ENCODE peak calls at places on chromosomes 16 and 17, in five cellular contexts. One of them, this sample, is unnamed.

GRCh38 chr16:86396918-86397317 is 113.4 kb upstream of the FOXF1 start:
- DNase-seq in lung: no peak
- DNase-seq in CD4-positive, alpha-beta T cell: no peak
- DNase-seq in BE2C: peak; percentile 78
- DNase-seq in adrenal gland: no peak
- DNase-seq in this sample: peak; percentile 53

GRCh38 chr17:46764709-46765401 is 53.6 kb downstream of the WNT3 start:
- DNase-seq in lung: peak; percentile 58
- DNase-seq in CD4-positive, alpha-beta T cell: no peak
- DNase-seq in adrenal gland: peak; percentile 77
- DNase-seq in BE2C: peak; percentile 71
- DNase-seq in this sample: no peak

GRCh38 chr16:52068447-52069074 is 478.4 kb downstream of the TOX3 start:
- DNase-seq in CD4-positive, alpha-beta T cell: no peak
- DNase-seq in adrenal gland: no peak
- DNase-seq in lung: no peak
- DNase-seq in BE2C: peak; percentile 20
- DNase-seq in this sample: peak; percentile 41

GRCh38 chr17:62630365-62631085 is 3.1 kb downstream of the MRC2 start:
- DNase-seq in adrenal gland: no peak
- DNase-seq in lung: no peak
- DNase-seq in BE2C: no peak
- DNase-seq in CD4-positive, alpha-beta T cell: no peak
- DNase-seq in this sample: no peak

GRCh38 chr16:19008245-19008644 is 24.5 kb downstream of the TMC7 start:
- DNase-seq in CD4-positive, alpha-beta T cell: no peak
- DNase-seq in BE2C: no peak
- DNase-seq in lung: no peak
- DNase-seq in adrenal gland: no peak
- DNase-seq in this sample: no peak

GRCh38 chr17:42608692-42609181 is 437 bp downstream of the RETREG3 start:
- DNase-seq in lung: peak; percentile 32
- DNase-seq in adrenal gland: no peak
- DNase-seq in CD4-positive, alpha-beta T cell: peak; percentile 14
- DNase-seq in BE2C: no peak
- DNase-seq in this sample: no peak

GRCh38 chr17:29251969-29252866 is 5.6 kb downstream of the CRYBA1 start:
- DNase-seq in lung: no peak
- DNase-seq in BE2C: no peak
- DNase-seq in adrenal gland: no peak
- DNase-seq in CD4-positive, alpha-beta T cell: no peak
- DNase-seq in this sample: no peak

GRCh38 chr17:41339571-41340169 is 11.0 kb downstream of the KRT33A start:
- DNase-seq in adrenal gland: no peak
- DNase-seq in CD4-positive, alpha-beta T cell: no peak
- DNase-seq in BE2C: no peak
- DNase-seq in lung: no peak
- DNase-seq in this sample: no peak

GRCh38 chr16:1458336-1458976 is 14.1 kb upstream of the CCDC154 start:
- DNase-seq in lung: no peak
- DNase-seq in BE2C: no peak
- DNase-seq in adrenal gland: no peak
- DNase-seq in CD4-positive, alpha-beta T cell: no peak
- DNase-seq in this sample: no peak

GRCh38 chr16:29710227-29711219 is 31.5 kb downstream of the QPRT start:
- DNase-seq in adrenal gland: peak; percentile 38
- DNase-seq in BE2C: peak; percentile 53
- DNase-seq in CD4-positive, alpha-beta T cell: peak; percentile 41
- DNase-seq in lung: no peak
- DNase-seq in this sample: no peak

GRCh38 chr17:58094118-58094517 is 10.9 kb downstream of the DYNLL2 start:
- DNase-seq in adrenal gland: no peak
- DNase-seq in BE2C: no peak
- DNase-seq in CD4-positive, alpha-beta T cell: no peak
- DNase-seq in lung: no peak
- DNase-seq in this sample: no peak

GRCh38 chr16:17921357-17921978 is 415.1 kb downstream of the NPIPA8 start:
- DNase-seq in CD4-positive, alpha-beta T cell: peak; percentile 8
- DNase-seq in lung: no peak
- DNase-seq in adrenal gland: peak; percentile 17
- DNase-seq in BE2C: peak; percentile 62
- DNase-seq in this sample: peak; percentile 69

GRCh38 chr17:48723555-48724239 is 712 bp downstream of the PRAC2 start:
- DNase-seq in lung: no peak
- DNase-seq in CD4-positive, alpha-beta T cell: no peak
- DNase-seq in adrenal gland: no peak
- DNase-seq in BE2C: no peak
- DNase-seq in this sample: peak; percentile 32

GRCh38 chr17:50423553-50424159 is 2.4 kb upstream of the ACSF2 start:
- DNase-seq in CD4-positive, alpha-beta T cell: no peak
- DNase-seq in lung: peak; percentile 60
- DNase-seq in adrenal gland: no peak
- DNase-seq in BE2C: peak; percentile 31
- DNase-seq in this sample: no peak

GRCh38 chr17:64240741-64241347 is 22.2 kb downstream of the TEX2 start:
- DNase-seq in adrenal gland: peak; percentile 85
- DNase-seq in lung: peak; percentile 43
- DNase-seq in BE2C: peak; percentile 74
- DNase-seq in CD4-positive, alpha-beta T cell: no peak
- DNase-seq in this sample: peak; percentile 35

GRCh38 chr16:3457434-3458252 is 14.2 kb downstream of the NAA60 start:
- DNase-seq in lung: peak; percentile 89
- DNase-seq in CD4-positive, alpha-beta T cell: peak; percentile 91
- DNase-seq in BE2C: peak; percentile 95
- DNase-seq in adrenal gland: peak; percentile 92
- DNase-seq in this sample: peak; percentile 90
- TF ChIP-seq CTCF in lung: peak; percentile 18
- TF ChIP-seq CTCF in CD4-positive, alpha-beta T cell: peak; percentile 39
- TF ChIP-seq CTCF in BE2C: peak; percentile 46
- TF ChIP-seq CTCF in adrenal gland: peak; percentile 41
- TF ChIP-seq CTCF in this sample: peak; percentile 59

GRCh38 chr17:1047886-1048470 is 51.0 kb downstream of the TIMM22 start:
- DNase-seq in BE2C: no peak
- DNase-seq in adrenal gland: no peak
- DNase-seq in CD4-positive, alpha-beta T cell: no peak
- DNase-seq in lung: no peak
- DNase-seq in this sample: no peak

GRCh38 chr17:1045456-1045855 is 48.5 kb downstream of the TIMM22 start:
- DNase-seq in CD4-positive, alpha-beta T cell: no peak
- DNase-seq in adrenal gland: no peak
- DNase-seq in lung: no peak
- DNase-seq in BE2C: no peak
- DNase-seq in this sample: no peak

GRCh38 chr17:1049446-1050225 is 52.7 kb downstream of the TIMM22 start:
- DNase-seq in lung: no peak
- DNase-seq in BE2C: no peak
- DNase-seq in CD4-positive, alpha-beta T cell: no peak
- DNase-seq in adrenal gland: no peak
- DNase-seq in this sample: no peak

GRCh38 chr17:1050246-1050995 is 53.5 kb downstream of the TIMM22 start:
- DNase-seq in adrenal gland: no peak
- DNase-seq in CD4-positive, alpha-beta T cell: no peak
- DNase-seq in BE2C: no peak
- DNase-seq in lung: no peak
- DNase-seq in this sample: no peak

GRCh38 chr17:1047177-1047885 is 50.4 kb downstream of the TIMM22 start:
- DNase-seq in lung: no peak
- DNase-seq in adrenal gland: no peak
- DNase-seq in BE2C: no peak
- DNase-seq in CD4-positive, alpha-beta T cell: no peak
- DNase-seq in this sample: no peak
- TF ChIP-seq CTCF in lung: no peak
- TF ChIP-seq CTCF in adrenal gland: no peak
- TF ChIP-seq CTCF in BE2C: no peak
- TF ChIP-seq CTCF in CD4-positive, alpha-beta T cell: no peak
- TF ChIP-seq CTCF in this sample: peak; percentile 7

GRCh38 chr17:19389386-19389785 is 2.4 kb upstream of the MFAP4 start:
- DNase-seq in lung: no peak
- DNase-seq in CD4-positive, alpha-beta T cell: no peak
- DNase-seq in adrenal gland: no peak
- DNase-seq in BE2C: no peak
- DNase-seq in this sample: peak; percentile 4

GRCh38 chr17:19388791-19389190 is 1.8 kb upstream of the MFAP4 start:
- DNase-seq in lung: no peak
- DNase-seq in BE2C: no peak
- DNase-seq in CD4-positive, alpha-beta T cell: no peak
- DNase-seq in adrenal gland: peak; percentile 93
- DNase-seq in this sample: peak; percentile 6

GRCh38 chr17:19386974-19387920 is at the start of gene MFAP4:
- DNase-seq in CD4-positive, alpha-beta T cell: no peak
- DNase-seq in BE2C: peak; percentile 67
- DNase-seq in adrenal gland: peak; percentile 76
- DNase-seq in lung: no peak
- DNase-seq in this sample: peak; percentile 60

GRCh38 chr17:19386276-19386863 is 620 bp downstream of the MFAP4 start:
- DNase-seq in CD4-positive, alpha-beta T cell: no peak
- DNase-seq in BE2C: no peak
- DNase-seq in adrenal gland: peak; percentile 86
- DNase-seq in lung: peak; percentile 67
- DNase-seq in this sample: peak; percentile 62

GRCh38 chr17:19387921-19388521 is 1.0 kb upstream of the MFAP4 start:
- DNase-seq in CD4-positive, alpha-beta T cell: no peak
- DNase-seq in adrenal gland: peak; percentile 73
- DNase-seq in BE2C: no peak
- DNase-seq in lung: no peak
- DNase-seq in this sample: no peak
- TF ChIP-seq CTCF in CD4-positive, alpha-beta T cell: no peak
- TF ChIP-seq CTCF in adrenal gland: no peak
- TF ChIP-seq CTCF in BE2C: no peak
- TF ChIP-seq CTCF in lung: no peak
- TF ChIP-seq CTCF in this sample: no peak

DNA sequence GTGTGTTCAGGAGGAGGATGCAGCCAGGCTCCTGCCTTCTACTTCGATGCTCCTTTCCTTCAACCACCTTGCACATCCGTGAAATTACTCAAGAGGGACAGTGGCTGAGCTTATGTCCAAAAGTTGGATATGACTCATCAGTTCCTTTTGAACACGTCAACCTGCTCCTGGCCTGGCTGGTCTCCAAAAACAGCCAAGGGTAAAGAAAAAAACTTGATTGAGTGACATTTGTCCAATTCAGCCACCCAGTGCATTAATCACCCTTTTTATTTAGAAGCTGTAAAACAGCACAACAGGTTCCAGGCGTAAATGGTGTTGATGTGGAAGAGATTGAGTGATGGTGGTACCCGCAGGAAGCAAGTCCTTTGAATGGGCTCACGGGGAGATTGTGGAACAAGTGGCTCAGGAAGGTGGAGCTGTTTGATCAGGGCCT is 173.5 kb upstream of the CACNG5 start:
- DNase-seq in BE2C: no peak
- DNase-seq in CD4-positive, alpha-beta T cell: no peak
- DNase-seq in lung: no peak
- DNase-seq in adrenal gland: no peak
- DNase-seq in this sample: no peak
- TF ChIP-seq CTCF in BE2C: no peak
- TF ChIP-seq CTCF in CD4-positive, alpha-beta T cell: no peak
- TF ChIP-seq CTCF in lung: no peak
- TF ChIP-seq CTCF in adrenal gland: no peak
- TF ChIP-seq CTCF in this sample: no peak

GRCh38 chr17:5530265-5530782 is 44.0 kb downstream of the MIS12 start:
- DNase-seq in CD4-positive, alpha-beta T cell: no peak
- DNase-seq in adrenal gland: no peak
- DNase-seq in lung: no peak
- DNase-seq in BE2C: no peak
- DNase-seq in this sample: no peak
- TF ChIP-seq CTCF in CD4-positive, alpha-beta T cell: no peak
- TF ChIP-seq CTCF in adrenal gland: no peak
- TF ChIP-seq CTCF in lung: no peak
- TF ChIP-seq CTCF in BE2C: no peak
- TF ChIP-seq CTCF in this sample: no peak